ENCODE peak calls at places on chromosomes 11 and 22, in eight cellular contexts. Z is HCT116, Q is GM23338, B is Panc1, M is K562, E is SK-N-SH, C is HepG2, S is GM12878. L is an unnamed sample.
A peak's percentile ranks its signal among the peaks of the same experiment; 100 is the strongest.

GRCh38 chr11:105693075-105693474 is 83.2 kb downstream of the GRIA4 start:
- DNase-seq in Q (no peak), B (no peak), C (no peak), S (no peak), Z (no peak), M (no peak), E (peak; percentile 10), L (no peak)

GRCh38 chr22:21778705-21779363 is 43.2 kb upstream of the YPEL1 start:
- DNase-seq in M (peak; percentile 89), C (no peak), S (no peak), B (no peak), Z (no peak), E (no peak), Q (no peak), L (no peak)

GRCh38 chr22:36765943-36766450 is 9.9 kb downstream of the IFT27 start:
- DNase-seq in C (no peak), B (no peak), S (no peak), Q (no peak), Z (no peak), E (no peak), M (no peak), L (no peak)

GRCh38 chr11:120178441-120179070 is 32.3 kb upstream of the OAF start:
- DNase-seq in Q (no peak), B (no peak), C (no peak), M (no peak), E (no peak), Z (no peak), S (no peak), L (no peak)

GRCh38 chr11:10858505-10859360 is 880 bp upstream of the ZBED5 start:
- DNase-seq in S (peak; percentile 11), Q (peak; percentile 86), C (peak; percentile 50), Z (no peak), E (peak; percentile 64), M (peak; percentile 33), B (no peak), L (no peak)

GRCh38 chr11:124376280-124376679 is 8.0 kb downstream of the OR8B2 start:
- DNase-seq in S (no peak), Q (no peak), M (no peak), C (no peak), E (no peak), Z (no peak), B (no peak), L (no peak)

GRCh38 chr11:123577081-123577598 is 77.3 kb downstream of the SCN3B start:
- DNase-seq in E (peak; percentile 91), C (peak; percentile 16), M (peak; percentile 84), Z (peak; percentile 15), Q (peak; percentile 86), B (no peak), S (no peak), L (peak; percentile 53)

GRCh38 chr11:19241260-19242183 is 777 bp upstream of the E2F8 start:
- DNase-seq in C (no peak), E (peak; percentile 89), M (peak; percentile 81), Q (peak; percentile 69), Z (no peak), S (no peak), B (no peak), L (peak; percentile 62)

GRCh38 chr11:95916049-95916448 is 7.9 kb downstream of the MTMR2 start:
- DNase-seq in B (no peak), Q (no peak), Z (no peak), M (no peak), E (no peak), S (no peak), C (no peak), L (no peak)

GRCh38 chr11:15539645-15540044 is 424.9 kb downstream of the INSC start:
- DNase-seq in E (no peak), C (no peak), Z (no peak), Q (peak; percentile 11), B (no peak), S (no peak), M (no peak), L (no peak)

GRCh38 chr11:58863697-58864096 is 19.2 kb upstream of the GLYATL2 start:
- DNase-seq in B (no peak), E (no peak), Z (no peak), Q (no peak), S (no peak), C (no peak), M (no peak), L (no peak)

GRCh38 chr22:44497218-44497903 is 672 bp downstream of the RTL6 start:
- DNase-seq in M (no peak), E (peak; percentile 64), Z (no peak), Q (peak; percentile 37), B (no peak), S (no peak), C (no peak), L (no peak)

DNA sequence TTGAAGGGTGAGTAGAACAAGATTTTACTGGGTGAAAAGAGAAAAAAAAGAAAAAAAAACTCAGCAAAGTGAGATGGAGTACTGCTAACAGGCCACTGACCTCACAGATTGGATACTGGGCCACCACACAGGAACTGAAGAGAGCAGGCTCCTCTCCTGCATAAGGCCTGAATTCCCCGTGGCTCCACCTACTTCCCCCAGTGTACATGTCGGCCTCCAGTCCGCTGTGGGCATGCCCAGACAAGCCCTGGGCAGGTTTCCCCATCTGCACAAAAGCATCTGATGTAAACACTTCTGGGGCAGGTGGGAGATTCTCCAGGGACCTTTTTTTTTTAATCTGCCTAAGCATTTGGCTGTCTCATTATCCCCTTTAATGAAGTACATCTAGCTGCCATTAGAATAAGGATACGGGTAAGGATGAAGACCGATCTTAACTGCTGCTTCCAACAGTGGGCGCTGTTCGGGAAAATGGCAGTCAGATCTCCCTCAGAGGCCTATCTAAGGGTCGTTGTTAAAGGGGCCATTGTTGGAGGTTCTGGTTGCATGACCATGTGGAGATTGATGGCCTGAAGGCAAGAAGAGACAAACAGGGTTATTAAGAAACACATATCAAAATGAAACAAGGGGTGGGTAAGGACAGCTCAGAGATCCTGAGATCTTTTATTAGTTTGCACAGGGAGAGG is 48.5 kb downstream of the MS4A13 start:
- DNase-seq in Z (no peak), E (no peak), B (no peak), Q (peak; percentile 46), C (no peak), M (no peak), S (no peak), L (no peak)
- TF ChIP-seq REST in Z (no peak), E (no peak), B (no peak), Q (no peak), C (no peak), M (no peak), S (no peak), L (no peak)

DNA sequence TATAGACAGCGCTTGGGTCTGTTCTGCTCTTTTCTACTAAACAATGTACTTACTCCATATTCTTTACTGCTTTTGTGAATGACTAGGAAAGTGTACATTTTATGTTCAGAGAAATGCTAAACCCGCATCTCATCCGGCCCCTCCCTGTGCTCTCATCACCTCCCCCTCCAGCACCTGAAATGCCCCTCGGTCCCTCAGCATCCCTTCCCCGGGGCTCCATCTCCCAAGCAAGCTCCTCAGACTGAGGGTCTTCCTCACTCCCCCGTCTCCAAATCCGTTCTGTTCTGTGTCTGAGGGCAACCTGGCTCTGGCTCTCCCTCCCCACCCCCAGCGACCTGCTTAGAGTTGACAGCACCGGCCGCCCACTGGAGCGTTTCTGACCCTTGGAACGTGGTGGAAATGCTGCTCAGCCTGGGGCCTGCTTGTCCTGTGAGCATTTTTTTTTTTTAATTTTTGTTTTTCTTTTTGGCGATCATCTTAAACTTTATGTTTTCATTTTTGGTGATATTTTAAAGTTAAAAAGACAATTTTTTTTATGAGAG is 1.4 kb downstream of the SELENOO start:
- DNase-seq in Q (no peak), C (no peak), B (no peak), Z (no peak), E (no peak), S (no peak), M (no peak), L (no peak)
- H3K27ac ChIP-seq in Q (no peak overlapping the region), C (peak overlapping the region; percentile 73), B (no peak overlapping the region), Z (no peak overlapping the region), E (no peak overlapping the region), S (peak overlapping the region; percentile 4), M (peak overlapping the region; percentile 62), L (no peak overlapping the region)

GRCh38 chr11:71136095-71136845 is 116.1 kb downstream of the SHANK2 start:
- DNase-seq in B (no peak), C (no peak), E (no peak), M (no peak), S (no peak), Z (no peak), Q (no peak), L (no peak)

GRCh38 chr11:71137376-71137775 is 115.0 kb downstream of the SHANK2 start:
- DNase-seq in Z (no peak), B (no peak), S (no peak), E (no peak), M (no peak), Q (no peak), C (no peak), L (no peak)

GRCh38 chr11:71131861-71132260 is 120.5 kb downstream of the SHANK2 start:
- DNase-seq in S (no peak), E (no peak), M (no peak), Q (no peak), C (no peak), B (no peak), Z (no peak), L (no peak)

GRCh38 chr11:71133946-71134345 is 118.4 kb downstream of the SHANK2 start:
- DNase-seq in S (no peak), Z (no peak), E (no peak), Q (no peak), C (no peak), M (no peak), B (no peak), L (no peak)

DNA sequence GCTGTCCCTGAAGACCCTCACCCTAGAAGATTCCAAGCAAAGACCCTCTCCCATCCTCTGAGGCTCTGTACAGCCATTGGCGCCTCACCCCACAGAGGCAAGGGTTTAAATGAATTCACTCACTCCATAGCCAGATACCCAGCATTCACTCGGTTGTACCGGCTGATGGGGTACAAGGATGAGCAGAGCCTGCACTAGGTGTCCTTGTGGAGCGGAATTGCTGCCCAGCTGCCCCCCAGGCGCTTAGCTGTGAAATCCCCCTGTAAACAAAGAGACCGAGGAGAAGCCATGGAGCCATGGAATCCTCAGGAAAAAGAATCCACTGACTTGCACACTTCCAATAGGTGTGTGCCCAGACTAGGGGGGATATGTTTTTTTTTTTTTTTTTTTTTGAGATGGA is 117.3 kb downstream of the SHANK2 start:
- DNase-seq in S (no peak), E (no peak), Z (no peak), B (no peak), C (no peak), M (no peak), Q (no peak), L (no peak)
- H3K27me3 ChIP-seq in S (no peaks in the 10 kb centered on the region), E (no peaks in the 10 kb centered on the region), Z (no peaks in the 10 kb centered on the region), B (no peaks in the 10 kb centered on the region), C (no peaks in the 10 kb centered on the region), M (no peaks in the 10 kb centered on the region), Q (no peaks in the 10 kb centered on the region), L (no peaks in the 10 kb centered on the region)

DNA sequence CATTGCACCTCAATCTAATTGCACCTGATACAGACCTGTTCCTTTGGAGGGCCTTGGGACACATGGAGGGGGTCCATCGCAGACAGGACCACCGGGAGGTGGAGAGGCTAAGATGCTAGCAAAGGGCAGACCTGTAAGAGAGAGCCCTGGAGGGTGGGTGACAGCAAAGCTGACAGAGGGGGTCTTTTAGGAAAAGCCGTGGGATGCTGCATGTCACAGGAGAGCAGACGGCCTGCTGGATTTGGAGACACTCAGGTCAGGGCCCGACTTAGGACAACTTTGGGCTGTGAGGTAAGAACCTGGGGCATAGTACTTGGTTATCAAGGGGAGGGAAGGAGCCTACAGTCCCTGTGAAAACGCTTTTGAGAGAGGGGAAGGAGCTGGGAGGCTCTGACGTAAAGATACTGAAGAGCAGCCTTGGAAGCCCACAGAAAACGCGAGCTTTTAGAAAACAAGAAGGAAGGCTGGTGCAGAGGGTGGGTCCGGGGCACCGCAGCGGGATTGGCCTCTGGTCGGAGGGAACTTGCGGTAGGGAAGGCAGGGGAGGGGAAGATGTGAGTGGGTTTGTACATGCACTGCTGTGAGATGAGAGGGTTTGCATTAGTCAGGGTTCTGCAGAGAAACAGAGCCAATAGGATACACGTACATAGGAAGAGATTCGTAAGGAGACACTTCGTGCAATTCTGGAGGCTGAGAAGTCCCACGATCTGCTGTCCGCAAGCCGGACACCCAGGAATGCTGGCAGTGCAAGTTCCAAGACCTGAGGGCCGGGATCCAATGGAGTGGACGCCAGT is 868.5 kb downstream of the TBC1D22A start:
- DNase-seq in C (no peak), Z (no peak), M (no peak), S (no peak), Q (no peak), E (no peak), B (no peak), L (no peak)
- TF ChIP-seq REST in C (no peak), Z (no peak), M (no peak), S (no peak), Q (no peak), E (no peak), B (no peak), L (no peak)

L was measured in HL-60.